ENCODE peak calls at places on chromosomes 11 and 22, in nine cellular contexts. K is fibroblast of the aortic adventitia; T is SK-N-SH; E is A549; U is stimulated activated CD4-positive, alpha-beta T cell treated with anti-CD3 and anti-CD28 coated beads, Interleukin-12 subunit alpha, Interleukin-12 subunit beta, amount 100 ng/mL, for 4 hours; F is NCI-H510A treated with DMSO at 0.1 percent for 48 hours; W is dorsolateral prefrontal cortex; Q is effector memory CD4-positive, alpha-beta T cell; O is PC-9. A is an unnamed sample.

GRCh38 chr11:71940561-71941219 is 11.8 kb downstream of the RNF121 start:
- DNase-seq in W (no peak), Q (no peak), T (no peak), E (no peak), K (no peak), F (no peak), O (no peak), U (no peak), A (no peak)

GRCh38 chr11:47383106-47383505 is 4.8 kb upstream of the SPI1 start:
- DNase-seq in T (no peak), U (no peak), E (no peak), K (no peak), Q (no peak), O (peak), W (no peak), F (no peak), A (no peak)

GRCh38 chr11:113593698-113594308 is 112.3 kb downstream of the TMPRSS5 start:
- DNase-seq in F (no peak), U (no peak), O (no peak), Q (no peak), E (no peak), W (no peak), K (peak), T (no peak), A (no peak)

GRCh38 chr22:38213319-38214247 is 11.8 kb downstream of the MAFF start:
- DNase-seq in E (no peak), T (no peak), K (no peak), O (no peak), W (no peak), F (no peak), U (no peak), Q (no peak), A (no peak)

GRCh38 chr11:8807544-8808225 is 103.3 kb upstream of the AKIP1 start:
- DNase-seq in Q (no peak), W (peak), T (no peak), F (no peak), K (peak), O (no peak), U (no peak), E (no peak), A (peak)

GRCh38 chr22:39859903-39860588 is 33.5 kb downstream of the ENTHD1 start:
- DNase-seq in E (no peak), U (no peak), T (no peak), Q (no peak), O (peak), K (no peak), F (no peak), W (no peak), A (no peak)

GRCh38 chr11:128453444-128454336 is 133.7 kb downstream of the ETS1 start:
- DNase-seq in E (no peak), T (no peak), U (no peak), K (peak), O (no peak), F (peak), W (peak), Q (no peak), A (peak)

GRCh38 chr11:132047167-132047566 is 676.8 kb downstream of the NTM start:
- DNase-seq in W (no peak), K (no peak), O (no peak), F (no peak), E (no peak), T (no peak), Q (no peak), U (no peak), A (no peak)

GRCh38 chr22:20550851-20551744 is 43.7 kb downstream of the MED15 start:
- DNase-seq in O (no peak), T (no peak), E (no peak), Q (peak), K (peak), U (peak), W (peak), F (no peak), A (no peak)

GRCh38 chr11:67352546-67353316 is 615 bp downstream of the POLD4 start:
- DNase-seq in K (no peak), W (no peak), O (peak), Q (no peak), F (peak), U (no peak), T (no peak), E (no peak), A (no peak)

GRCh38 chr11:120337133-120337895 is 1.1 kb downstream of the ARHGEF12 start:
- DNase-seq in O (peak), F (peak), Q (no peak), T (peak), U (peak), E (no peak), K (no peak), W (no peak), A (no peak)

GRCh38 chr11:35232961-35233360 is 94.0 kb downstream of the CD44 start:
- DNase-seq in Q (no peak), K (no peak), T (no peak), W (no peak), U (no peak), E (no peak), F (no peak), O (no peak), A (no peak)

GRCh38 chr11:104372111-104372510 is 208.2 kb upstream of the PDGFD start:
- DNase-seq in F (no peak), W (no peak), O (no peak), Q (no peak), K (no peak), U (no peak), T (no peak), E (no peak), A (no peak)

GRCh38 chr11:80118071-80118470 is 677.2 kb upstream of the TENM4 start:
- DNase-seq in F (no peak), E (no peak), T (no peak), K (no peak), U (no peak), Q (no peak), O (no peak), W (no peak), A (no peak)

GRCh38 chr22:24507742-24508141 is 12.6 kb downstream of the UPB1 start:
- DNase-seq in T (no peak), Q (no peak), W (no peak), F (peak), O (no peak), U (no peak), K (no peak), E (no peak), A (no peak)

GRCh38 chr22:39208013-39208680 is 36.6 kb downstream of the PDGFB start:
- DNase-seq in O (no peak), F (no peak), W (no peak), U (no peak), T (no peak), E (no peak), K (no peak), Q (no peak), A (no peak)

GRCh38 chr22:25219948-25220442 is 556 bp downstream of the CRYBB2 start:
- DNase-seq in U (no peak), O (no peak), F (no peak), W (no peak), Q (no peak), T (no peak), K (no peak), E (no peak), A (no peak)

GRCh38 chr11:95301497-95301896 is 70.5 kb upstream of the SESN3 start:
- DNase-seq in U (no peak), O (no peak), F (peak), K (peak), Q (no peak), T (peak), E (no peak), W (no peak), A (peak)

GRCh38 chr22:29872989-29873388 is 10.0 kb upstream of the MTMR3 start:
- DNase-seq in U (no peak), Q (no peak), W (no peak), K (no peak), E (no peak), F (no peak), T (no peak), O (no peak), A (no peak)

GRCh38 chr11:134541355-134541754 is 129.3 kb upstream of the B3GAT1 start:
- DNase-seq in E (no peak), Q (no peak), O (no peak), U (no peak), F (no peak), K (no peak), T (no peak), W (no peak), A (no peak)